ENCODE peak calls at places on chromosomes 1 and 21, in five cellular contexts. J, B, X, R and A are unnamed samples.

GRCh38 chr1:51313268-51313852 is 17.0 kb downstream of the TTC39A start:
- DNase-seq in J (no peak), B (no peak), X (no peak), R (peak), A (no peak)

GRCh38 chr21:33976082-33976979 is 60.7 kb upstream of the ATP5PO start:
- DNase-seq in J (no peak), B (no peak), X (peak), R (peak), A (peak)

GRCh38 chr1:19411612-19412011 is 73.7 kb downstream of the CAPZB start:
- DNase-seq in J (no peak), B (no peak), X (no peak), R (no peak), A (no peak)

GRCh38 chr21:26849428-26850115 is 4.4 kb upstream of the ADAMTS1 start:
- DNase-seq in J (peak), B (peak), X (no peak), R (peak), A (peak)

GRCh38 chr1:51575406-51576084 is 41.3 kb upstream of the OSBPL9 start:
- DNase-seq in J (no peak), B (no peak), X (no peak), R (peak), A (peak)

GRCh38 chr1:231590453-231591198 is 36.0 kb upstream of the DISC1 start:
- DNase-seq in J (peak), B (peak), X (peak), R (peak), A (peak)

GRCh38 chr1:172154571-172154970 is 265.9 kb upstream of the C1orf105 start:
- DNase-seq in J (no peak), B (no peak), X (peak), R (peak), A (peak)

GRCh38 chr1:5990913-5991783 is 1.1 kb downstream of the NPHP4 start:
- DNase-seq in J (no peak), B (peak), X (peak), R (peak), A (peak)

GRCh38 chr1:20361805-20362381 is 71.2 kb downstream of the VWA5B1 start:
- DNase-seq in J (peak), B (peak), X (peak), R (peak), A (peak)

GRCh38 chr1:88742546-88742945 is 58.5 kb downstream of the PKN2 start:
- DNase-seq in J (no peak), B (no peak), X (no peak), R (no peak), A (no peak)

GRCh38 chr1:22579541-22580155 is 16.4 kb downstream of the EPHA8 start:
- DNase-seq in J (no peak), B (no peak), X (no peak), R (no peak), A (no peak)

GRCh38 chr1:87684194-87684593 is 355.5 kb downstream of the LMO4 start:
- DNase-seq in J (no peak), B (peak), X (no peak), R (peak), A (peak)

GRCh38 chr1:192225713-192226112 is 67.5 kb downstream of the RGS18 start:
- DNase-seq in J (no peak), B (no peak), X (no peak), R (peak), A (peak)

GRCh38 chr1:79896136-79896535 is 889.6 kb upstream of the ADGRL4 start:
- DNase-seq in J (no peak), B (no peak), X (no peak), R (peak), A (no peak)

GRCh38 chr1:154934358-154934948 is 2.1 kb downstream of the PMVK start:
- DNase-seq in J (no peak), B (no peak), X (no peak), R (no peak), A (no peak)

GRCh38 chr1:116494351-116494692 is 76.5 kb downstream of the CD58 start:
- DNase-seq in J (no peak), B (no peak), X (no peak), R (no peak), A (peak)

GRCh38 chr1:209367031-209367813 is 216.3 kb upstream of the CAMK1G start:
- DNase-seq in J (no peak), B (no peak), X (no peak), R (peak), A (peak)

GRCh38 chr1:220700591-220701179 is 10.5 kb downstream of the C1orf115 start:
- DNase-seq in J (no peak), B (peak), X (no peak), R (no peak), A (no peak)

GRCh38 chr1:47804127-47804526 is 193.1 kb downstream of the TRABD2B start:
- DNase-seq in J (no peak), B (no peak), X (no peak), R (no peak), A (no peak)